ENCODE peak calls at places on chromosomes 6 and 20, in ten cellular contexts. E is naive thymus-derived CD8-positive, alpha-beta T cell; D is H1; G is MM.1S; F is NCI-H2081; C is activated gamma-delta T cell treated with Interleukin-2 at 50 U/mL for 16 hours; X is hepatic stellate cell; K is NCI-H69; N is amniotic stem cell; T is skeletal muscle cell. L is an unnamed sample.

GRCh38 chr6:30171677-30172471 is 8.5 kb downstream of the TRIM15 start:
- DNase-seq in E (no peak), F (no peak), C (no peak), K (peak), T (no peak), N (no peak), G (no peak), D (peak), X (no peak), L (no peak)

GRCh38 chr6:3623451-3624267 is 127.9 kb downstream of the PXDC1 start:
- DNase-seq in F (no peak), C (peak), G (no peak), K (no peak), N (no peak), D (no peak), T (no peak), E (peak), X (no peak), L (no peak)

GRCh38 chr6:25193147-25193864 is 85.9 kb upstream of the CARMIL1 start:
- DNase-seq in D (no peak), X (no peak), F (no peak), C (no peak), E (no peak), N (peak), G (no peak), K (peak), T (peak), L (peak)

GRCh38 chr20:56359212-56360132 is 698 bp downstream of the FAM210B start:
- DNase-seq in N (peak), F (no peak), K (peak), G (peak), X (peak), T (peak), D (no peak), E (no peak), C (peak), L (peak)

GRCh38 chr6:141677598-141678211 is 455.0 kb upstream of the GJE1 start:
- DNase-seq in C (no peak), T (peak), F (peak), X (peak), E (peak), G (peak), K (peak), N (no peak), D (no peak), L (no peak)

GRCh38 chr20:32017711-32018251 is 7.5 kb downstream of the CCM2L start:
- DNase-seq in N (no peak), E (no peak), D (peak), F (peak), C (peak), K (peak), T (no peak), G (peak), X (no peak), L (no peak)

GRCh38 chr20:37903317-37904007 is 535 bp downstream of the VSTM2L start:
- DNase-seq in G (no peak), K (peak), T (no peak), N (no peak), C (no peak), F (no peak), D (no peak), X (no peak), E (no peak), L (no peak)

GRCh38 chr6:170522565-170523183 is 30.4 kb downstream of the PSMB1 start:
- DNase-seq in E (no peak), F (no peak), D (no peak), T (no peak), G (no peak), X (no peak), K (peak), N (no peak), C (no peak), L (no peak)

GRCh38 chr6:147080215-147080614 is 124.0 kb upstream of the STXBP5 start:
- DNase-seq in K (peak), N (no peak), E (no peak), F (no peak), X (no peak), D (no peak), T (no peak), G (no peak), C (no peak), L (no peak)

GRCh38 chr6:110049696-110050465 is 71.8 kb downstream of the GPR6 start:
- DNase-seq in E (no peak), D (no peak), T (no peak), N (no peak), G (no peak), K (no peak), C (no peak), X (no peak), F (no peak), L (no peak)

GRCh38 chr6:44258921-44259320 is 1.6 kb upstream of the SLC35B2 start:
- DNase-seq in N (no peak), X (no peak), F (no peak), D (no peak), K (no peak), C (no peak), G (no peak), T (no peak), E (no peak), L (no peak)

GRCh38 chr6:3211681-3212080 is 15.8 kb downstream of the TUBB2B start:
- DNase-seq in T (no peak), N (peak), D (no peak), K (no peak), E (no peak), F (no peak), G (no peak), X (no peak), C (no peak), L (peak)

GRCh38 chr6:20411544-20411943 is 9.9 kb downstream of the E2F3 start:
- DNase-seq in N (no peak), G (no peak), D (no peak), F (no peak), E (no peak), T (no peak), K (no peak), X (no peak), C (no peak), L (no peak)

GRCh38 chr20:64027981-64028685 is 7.8 kb upstream of the C20orf204 start:
- DNase-seq in D (no peak), N (no peak), T (no peak), C (no peak), X (no peak), E (no peak), G (no peak), K (no peak), F (no peak), L (no peak)

GRCh38 chr6:138289739-138290138 is 71.4 kb upstream of the PBOV1 start:
- DNase-seq in K (peak), C (no peak), N (no peak), X (no peak), T (no peak), E (no peak), G (peak), F (peak), D (no peak), L (no peak)

GRCh38 chr6:109406196-109406595 is 23.9 kb upstream of the CD164 start:
- DNase-seq in T (peak), N (no peak), E (no peak), F (no peak), C (no peak), X (no peak), D (no peak), G (no peak), K (no peak), L (no peak)

GRCh38 chr6:44967481-44967880 is 360.6 kb upstream of the RUNX2 start:
- DNase-seq in N (no peak), C (no peak), D (no peak), G (no peak), X (no peak), F (no peak), T (no peak), K (no peak), E (no peak), L (no peak)

GRCh38 chr6:44739163-44739562 is 351.7 kb downstream of the CDC5L start:
- DNase-seq in K (no peak), E (no peak), T (no peak), X (no peak), G (no peak), F (no peak), N (no peak), D (no peak), C (no peak), L (no peak)

GRCh38 chr6:25452027-25452426 is 172.9 kb downstream of the CARMIL1 start:
- DNase-seq in T (no peak), X (no peak), N (no peak), D (no peak), C (no peak), K (peak), F (no peak), E (no peak), G (no peak), L (no peak)

GRCh38 chr6:129041563-129041962 is 158.6 kb downstream of the LAMA2 start:
- DNase-seq in K (no peak), D (no peak), E (no peak), F (no peak), T (no peak), G (no peak), X (no peak), N (no peak), C (no peak), L (no peak)

GRCh38 chr6:143187173-143187908 is 126.7 kb downstream of the AIG1 start:
- DNase-seq in G (no peak), K (no peak), E (no peak), N (no peak), D (no peak), C (no peak), X (peak), F (no peak), T (no peak), L (no peak)

GRCh38 chr6:169799474-169799926 is 48.1 kb downstream of the ERMARD start:
- DNase-seq in X (no peak), N (no peak), E (no peak), D (no peak), C (no peak), K (peak), F (no peak), T (no peak), G (no peak), L (no peak)

GRCh38 chr6:27294409-27294808 is 17.7 kb downstream of the POM121L2 start:
- DNase-seq in K (peak), D (no peak), E (no peak), G (no peak), C (no peak), F (no peak), X (no peak), N (no peak), T (no peak), L (no peak)

GRCh38 chr20:63519765-63520593 is 586 bp upstream of the PPDPF start:
- DNase-seq in E (no peak), K (peak), T (no peak), X (peak), D (no peak), G (no peak), C (peak), N (no peak), F (no peak), L (peak)

GRCh38 chr6:157764346-157765068 is 58.5 kb upstream of the SNX9 start:
- DNase-seq in K (no peak), G (peak), F (no peak), E (peak), N (peak), D (no peak), X (peak), T (peak), C (peak), L (peak)

GRCh38 chr6:91705646-91706045 is 1118.8 kb upstream of the MAP3K7 start:
- DNase-seq in T (no peak), G (peak), E (no peak), X (no peak), C (no peak), K (no peak), D (no peak), F (no peak), N (no peak), L (no peak)

GRCh38 chr6:162377735-162378134 is 349.8 kb downstream of the PRKN start:
- DNase-seq in X (no peak), K (no peak), F (no peak), N (no peak), G (no peak), T (no peak), D (no peak), E (no peak), C (no peak), L (no peak)

GRCh38 chr20:38307371-38308046 is 3.6 kb downstream of the BPI start:
- DNase-seq in X (peak), N (no peak), T (no peak), K (no peak), E (no peak), G (no peak), C (no peak), D (no peak), F (no peak), L (no peak)

GRCh38 chr20:59006864-59007757 is at the start of gene CTSZ:
- DNase-seq in E (no peak), C (peak), K (no peak), T (no peak), X (peak), G (peak), D (no peak), N (no peak), F (no peak), L (peak)

GRCh38 chr20:53800418-53800817 is 206.8 kb upstream of the ZNF217 start:
- DNase-seq in F (no peak), K (no peak), N (no peak), D (no peak), X (no peak), G (no peak), C (no peak), T (no peak), E (no peak), L (no peak)

GRCh38 chr6:155883741-155884140 is 428.1 kb upstream of the NOX3 start:
- DNase-seq in G (no peak), F (no peak), C (no peak), X (no peak), T (no peak), K (no peak), E (no peak), N (no peak), D (no peak), L (no peak)

GRCh38 chr20:35601021-35601973 is 14.3 kb upstream of the SPAG4 start:
- DNase-seq in X (peak), G (peak), F (peak), E (peak), C (peak), N (no peak), T (peak), D (no peak), K (peak), L (no peak)

GRCh38 chr20:62891111-62891510 is 29.5 kb upstream of the TCFL5 start:
- DNase-seq in T (no peak), D (no peak), G (no peak), C (no peak), F (no peak), N (no peak), X (no peak), E (no peak), K (no peak), L (no peak)

GRCh38 chr6:108739496-108740330 is 108.5 kb upstream of the ARMC2 start:
- DNase-seq in K (peak), N (no peak), G (no peak), T (no peak), E (no peak), D (no peak), X (no peak), F (no peak), C (no peak), L (no peak)

GRCh38 chr6:169253745-169254238 is at the start of gene THBS2:
- DNase-seq in F (no peak), T (peak), C (no peak), D (no peak), N (peak), G (no peak), X (peak), K (no peak), E (no peak), L (peak)

GRCh38 chr6:159790947-159791598 is 806 bp downstream of the MRPL18 start:
- DNase-seq in E (no peak), F (no peak), K (peak), D (no peak), N (no peak), C (peak), G (no peak), X (no peak), T (no peak), L (no peak)